ENCODE peak calls at places on chromosomes 3 and 15, in six cellular contexts. One of them, this sample, is unnamed.

GRCh38 chr15:98077186-98077585 is 116.7 kb downstream of the ARRDC4 start:
- DNase-seq in EL: no peak
- DNase-seq in HepG2: no peak
- DNase-seq in MCF 10A: peak; percentile 9
- DNase-seq in HT1080: peak; percentile 20
- DNase-seq in skeletal muscle cell: no peak
- DNase-seq in this sample: peak; percentile 47

GRCh38 chr15:57384816-57385215 is 8.5 kb downstream of the CGNL1 start:
- DNase-seq in HT1080: no peak
- DNase-seq in EL: peak; percentile 28
- DNase-seq in MCF 10A: no peak
- DNase-seq in skeletal muscle cell: no peak
- DNase-seq in HepG2: peak; percentile 44
- DNase-seq in this sample: no peak

GRCh38 chr3:97138914-97139541 is 324.6 kb downstream of the EPHA6 start:
- DNase-seq in HepG2: peak; percentile 23
- DNase-seq in skeletal muscle cell: no peak
- DNase-seq in HT1080: peak; percentile 54
- DNase-seq in EL: no peak
- DNase-seq in MCF 10A: peak; percentile 20
- DNase-seq in this sample: no peak

GRCh38 chr15:37099321-37100108 is 834 bp downstream of the MEIS2 start:
- DNase-seq in HT1080: peak; percentile 55
- DNase-seq in HepG2: peak; percentile 66
- DNase-seq in EL: peak; percentile 48
- DNase-seq in skeletal muscle cell: no peak
- DNase-seq in MCF 10A: peak; percentile 57
- DNase-seq in this sample: no peak

GRCh38 chr3:136518102-136518501 is 234.1 kb downstream of the STAG1 start:
- DNase-seq in HT1080: no peak
- DNase-seq in MCF 10A: no peak
- DNase-seq in skeletal muscle cell: no peak
- DNase-seq in EL: no peak
- DNase-seq in HepG2: no peak
- DNase-seq in this sample: no peak

GRCh38 chr3:102060814-102061213 is 211.5 kb downstream of the NFKBIZ start:
- DNase-seq in skeletal muscle cell: no peak
- DNase-seq in EL: peak; percentile 13
- DNase-seq in HT1080: peak; percentile 36
- DNase-seq in MCF 10A: no peak
- DNase-seq in HepG2: peak; percentile 60
- DNase-seq in this sample: no peak

GRCh38 chr3:42473083-42473932 is 29.1 kb upstream of the VIPR1 start:
- DNase-seq in EL: peak; percentile 77
- DNase-seq in HepG2: no peak
- DNase-seq in HT1080: peak; percentile 69
- DNase-seq in MCF 10A: peak; percentile 73
- DNase-seq in skeletal muscle cell: peak; percentile 4
- DNase-seq in this sample: no peak

GRCh38 chr3:114863848-114864247 is 283.2 kb downstream of the ZBTB20 start:
- DNase-seq in MCF 10A: no peak
- DNase-seq in HepG2: no peak
- DNase-seq in HT1080: no peak
- DNase-seq in skeletal muscle cell: no peak
- DNase-seq in EL: no peak
- DNase-seq in this sample: no peak

GRCh38 chr3:55521086-55522060 is 34.3 kb upstream of the WNT5A start:
- DNase-seq in HepG2: no peak
- DNase-seq in skeletal muscle cell: no peak
- DNase-seq in HT1080: no peak
- DNase-seq in EL: peak; percentile 53
- DNase-seq in MCF 10A: no peak
- DNase-seq in this sample: no peak

GRCh38 chr15:35827949-35828348 is 282.0 kb upstream of the DPH6 start:
- DNase-seq in skeletal muscle cell: no peak
- DNase-seq in HepG2: no peak
- DNase-seq in MCF 10A: no peak
- DNase-seq in HT1080: no peak
- DNase-seq in EL: peak; percentile 13
- DNase-seq in this sample: no peak

GRCh38 chr3:47000198-47000815 is 20.8 kb downstream of the NBEAL2 start:
- DNase-seq in HepG2: no peak
- DNase-seq in MCF 10A: no peak
- DNase-seq in EL: peak; percentile 60
- DNase-seq in HT1080: peak; percentile 59
- DNase-seq in skeletal muscle cell: no peak
- DNase-seq in this sample: no peak

GRCh38 chr15:68055224-68055705 is 1.1 kb downstream of the PIAS1 start:
- DNase-seq in EL: peak; percentile 67
- DNase-seq in MCF 10A: peak; percentile 59
- DNase-seq in skeletal muscle cell: no peak
- DNase-seq in HT1080: peak; percentile 51
- DNase-seq in HepG2: no peak
- DNase-seq in this sample: peak; percentile 22

GRCh38 chr3:127612966-127613365 is 14.8 kb downstream of the MCM2 start:
- DNase-seq in HepG2: no peak
- DNase-seq in EL: no peak
- DNase-seq in HT1080: no peak
- DNase-seq in MCF 10A: no peak
- DNase-seq in skeletal muscle cell: no peak
- DNase-seq in this sample: no peak

GRCh38 chr15:77425104-77425503 is 4.4 kb downstream of the HMG20A start:
- DNase-seq in EL: no peak
- DNase-seq in HepG2: peak; percentile 48
- DNase-seq in HT1080: no peak
- DNase-seq in skeletal muscle cell: no peak
- DNase-seq in MCF 10A: no peak
- DNase-seq in this sample: no peak

GRCh38 chr3:86673981-86674380 is 317.0 kb downstream of the VGLL3 start:
- DNase-seq in HT1080: no peak
- DNase-seq in skeletal muscle cell: no peak
- DNase-seq in HepG2: no peak
- DNase-seq in EL: no peak
- DNase-seq in MCF 10A: no peak
- DNase-seq in this sample: no peak

GRCh38 chr3:40137586-40138295 is 171.8 kb upstream of the EIF1B start:
- DNase-seq in MCF 10A: peak; percentile 82
- DNase-seq in HT1080: peak; percentile 76
- DNase-seq in EL: peak; percentile 79
- DNase-seq in HepG2: no peak
- DNase-seq in skeletal muscle cell: peak; percentile 43
- DNase-seq in this sample: peak; percentile 49

GRCh38 chr15:69847625-69848024 is 250.1 kb downstream of the TLE3 start:
- DNase-seq in MCF 10A: no peak
- DNase-seq in skeletal muscle cell: no peak
- DNase-seq in HT1080: no peak
- DNase-seq in HepG2: no peak
- DNase-seq in EL: no peak
- DNase-seq in this sample: no peak

GRCh38 chr15:59268199-59268979 is 61.7 kb downstream of the LDHAL6B start:
- DNase-seq in EL: peak; percentile 73
- DNase-seq in HepG2: no peak
- DNase-seq in skeletal muscle cell: peak; percentile 21
- DNase-seq in HT1080: peak; percentile 82
- DNase-seq in MCF 10A: peak; percentile 39
- DNase-seq in this sample: peak; percentile 46

GRCh38 chr15:77239892-77240608 is 169.1 kb upstream of the TSPAN3 start:
- DNase-seq in HT1080: peak; percentile 19
- DNase-seq in EL: peak; percentile 4
- DNase-seq in skeletal muscle cell: no peak
- DNase-seq in MCF 10A: peak; percentile 35
- DNase-seq in HepG2: no peak
- DNase-seq in this sample: no peak

GRCh38 chr3:127097516-127097915 is 95.4 kb upstream of the PRR23E start:
- DNase-seq in HT1080: no peak
- DNase-seq in skeletal muscle cell: no peak
- DNase-seq in HepG2: no peak
- DNase-seq in EL: no peak
- DNase-seq in MCF 10A: no peak
- DNase-seq in this sample: no peak

GRCh38 chr15:51121118-51121517 is 26.4 kb upstream of the TNFAIP8L3 start:
- DNase-seq in skeletal muscle cell: peak; percentile 85
- DNase-seq in MCF 10A: peak; percentile 96
- DNase-seq in HepG2: peak; percentile 27
- DNase-seq in EL: peak; percentile 92
- DNase-seq in HT1080: peak; percentile 99
- DNase-seq in this sample: peak; percentile 78

GRCh38 chr3:22685598-22685997 is 517.5 kb upstream of the UBE2E2 start:
- DNase-seq in MCF 10A: peak; percentile 45
- DNase-seq in HT1080: peak; percentile 14
- DNase-seq in EL: peak; percentile 1
- DNase-seq in HepG2: peak; percentile 4
- DNase-seq in skeletal muscle cell: no peak
- DNase-seq in this sample: peak; percentile 2

GRCh38 chr3:172694526-172694925 is 16.3 kb downstream of the NCEH1 start:
- DNase-seq in skeletal muscle cell: no peak
- DNase-seq in EL: no peak
- DNase-seq in MCF 10A: no peak
- DNase-seq in HT1080: no peak
- DNase-seq in HepG2: no peak
- DNase-seq in this sample: no peak

GRCh38 chr3:152193673-152194267 is 75.0 kb upstream of the MBNL1 start:
- DNase-seq in MCF 10A: no peak
- DNase-seq in EL: no peak
- DNase-seq in HepG2: no peak
- DNase-seq in skeletal muscle cell: no peak
- DNase-seq in HT1080: no peak
- DNase-seq in this sample: no peak

GRCh38 chr3:127121850-127122249 is 71.1 kb upstream of the PRR23E start:
- DNase-seq in EL: no peak
- DNase-seq in skeletal muscle cell: no peak
- DNase-seq in MCF 10A: no peak
- DNase-seq in HepG2: peak; percentile 45
- DNase-seq in HT1080: no peak
- DNase-seq in this sample: no peak

GRCh38 chr3:171833775-171834460 is 9.2 kb upstream of the TMEM212 start:
- DNase-seq in HepG2: no peak
- DNase-seq in skeletal muscle cell: no peak
- DNase-seq in HT1080: peak; percentile 55
- DNase-seq in EL: peak; percentile 51
- DNase-seq in MCF 10A: peak; percentile 38
- DNase-seq in this sample: peak; percentile 35

GRCh38 chr15:43518073-43518761 is 809 bp downstream of the MAP1A start:
- DNase-seq in EL: peak; percentile 33
- DNase-seq in skeletal muscle cell: peak; percentile 34
- DNase-seq in MCF 10A: no peak
- DNase-seq in HT1080: no peak
- DNase-seq in HepG2: no peak
- DNase-seq in this sample: no peak

GRCh38 chr3:8884630-8885290 is 78.5 kb downstream of the RAD18 start:
- DNase-seq in EL: no peak
- DNase-seq in HepG2: no peak
- DNase-seq in HT1080: no peak
- DNase-seq in MCF 10A: no peak
- DNase-seq in skeletal muscle cell: no peak
- DNase-seq in this sample: no peak

GRCh38 chr15:66801266-66801665 is 99.2 kb downstream of the SMAD6 start:
- DNase-seq in HT1080: no peak
- DNase-seq in HepG2: no peak
- DNase-seq in skeletal muscle cell: no peak
- DNase-seq in EL: no peak
- DNase-seq in MCF 10A: no peak
- DNase-seq in this sample: no peak

GRCh38 chr3:129343643-129344360 is 65.1 kb downstream of the HMCES start:
- DNase-seq in HepG2: no peak
- DNase-seq in EL: peak; percentile 19
- DNase-seq in HT1080: no peak
- DNase-seq in skeletal muscle cell: no peak
- DNase-seq in MCF 10A: no peak
- DNase-seq in this sample: no peak

GRCh38 chr3:180680097-180680430 is 775 bp upstream of the CCDC39 start:
- DNase-seq in HT1080: peak; percentile 61
- DNase-seq in EL: peak; percentile 42
- DNase-seq in MCF 10A: peak; percentile 52
- DNase-seq in HepG2: no peak
- DNase-seq in skeletal muscle cell: no peak
- DNase-seq in this sample: peak; percentile 43

GRCh38 chr3:5195605-5196004 is 8.1 kb downstream of the EDEM1 start:
- DNase-seq in skeletal muscle cell: no peak
- DNase-seq in MCF 10A: peak; percentile 62
- DNase-seq in HepG2: no peak
- DNase-seq in HT1080: peak; percentile 74
- DNase-seq in EL: peak; percentile 56
- DNase-seq in this sample: no peak

GRCh38 chr3:14889188-14889587 is 58.2 kb upstream of the NR2C2 start:
- DNase-seq in MCF 10A: no peak
- DNase-seq in HT1080: no peak
- DNase-seq in HepG2: no peak
- DNase-seq in EL: no peak
- DNase-seq in skeletal muscle cell: no peak
- DNase-seq in this sample: no peak

GRCh38 chr15:36996538-36997181 is 103.7 kb downstream of the MEIS2 start:
- DNase-seq in HepG2: no peak
- DNase-seq in MCF 10A: no peak
- DNase-seq in skeletal muscle cell: no peak
- DNase-seq in EL: no peak
- DNase-seq in HT1080: no peak
- DNase-seq in this sample: no peak

GRCh38 chr3:38626171-38626570 is 23.3 kb downstream of the SCN5A start:
- DNase-seq in skeletal muscle cell: no peak
- DNase-seq in MCF 10A: no peak
- DNase-seq in HepG2: no peak
- DNase-seq in HT1080: no peak
- DNase-seq in EL: no peak
- DNase-seq in this sample: no peak

GRCh38 chr3:128316456-128316855 is 150.2 kb downstream of the DNAJB8 start:
- DNase-seq in MCF 10A: no peak
- DNase-seq in skeletal muscle cell: no peak
- DNase-seq in EL: no peak
- DNase-seq in HT1080: no peak
- DNase-seq in HepG2: no peak
- DNase-seq in this sample: no peak

GRCh38 chr15:63094495-63094931 is 27.1 kb upstream of the LACTB start:
- DNase-seq in HepG2: peak; percentile 49
- DNase-seq in HT1080: peak; percentile 41
- DNase-seq in MCF 10A: no peak
- DNase-seq in skeletal muscle cell: peak; percentile 30
- DNase-seq in EL: peak; percentile 84
- DNase-seq in this sample: no peak

GRCh38 chr15:74127954-74128784 is 2.2 kb upstream of the ISLR2 start:
- DNase-seq in MCF 10A: no peak
- DNase-seq in HT1080: no peak
- DNase-seq in EL: peak; percentile 19
- DNase-seq in HepG2: no peak
- DNase-seq in skeletal muscle cell: no peak
- DNase-seq in this sample: no peak

GRCh38 chr3:144502398-144502797 is 530.8 kb downstream of the DIPK2A start:
- DNase-seq in HT1080: no peak
- DNase-seq in EL: no peak
- DNase-seq in skeletal muscle cell: no peak
- DNase-seq in HepG2: no peak
- DNase-seq in MCF 10A: no peak
- DNase-seq in this sample: no peak

GRCh38 chr3:193879099-193879863 is 256.7 kb upstream of the HES1 start:
- DNase-seq in HepG2: no peak
- DNase-seq in MCF 10A: no peak
- DNase-seq in EL: no peak
- DNase-seq in HT1080: no peak
- DNase-seq in skeletal muscle cell: no peak
- DNase-seq in this sample: no peak

This sample was measured in RWPE1.